ENCODE peak calls at places on chromosomes 5 and 9, in eight cellular contexts. J is RPMI8226, W is NCI-H345, S is RWPE1, A is left ventricle myocardium inferior, E is C1 segment of cervical spinal cord, F is OCI-LY7, N is GM04504. I is an unnamed sample.

GRCh38 chr9:1013018-1013417 is 36.6 kb downstream of the DMRT3 start:
- DNase-seq in J (no peak), W (no peak), S (no peak), A (no peak), E (no peak), F (peak; percentile 28), N (no peak), I (no peak)

GRCh38 chr9:90129446-90129845 is 513.2 kb downstream of the DIRAS2 start:
- DNase-seq in J (no peak), W (no peak), S (no peak), A (no peak), E (no peak), F (no peak), N (no peak), I (no peak)

GRCh38 chr5:1500411-1501091 is 23.2 kb downstream of the LPCAT1 start:
- DNase-seq in J (no peak), W (no peak), S (no peak), A (peak; percentile 81), E (peak; percentile 4), F (no peak), N (no peak), I (no peak)

GRCh38 chr5:78511116-78511906 is 137.3 kb downstream of the LHFPL2 start:
- DNase-seq in J (no peak), W (no peak), S (no peak), A (no peak), E (no peak), F (no peak), N (no peak), I (no peak)

GRCh38 chr5:1000329-1000728 is 8.3 kb upstream of the NKD2 start:
- DNase-seq in J (no peak), W (no peak), S (no peak), A (peak; percentile 6), E (no peak), F (no peak), N (no peak), I (no peak)

GRCh38 chr9:104553261-104553660 is 15.7 kb upstream of the OR13C8 start:
- DNase-seq in J (no peak), W (no peak), S (no peak), A (no peak), E (no peak), F (no peak), N (no peak), I (peak; percentile 53)

GRCh38 chr9:86660146-86660545 is 287.2 kb downstream of the GAS1 start:
- DNase-seq in J (no peak), W (no peak), S (peak; percentile 26), A (no peak), E (no peak), F (no peak), N (peak; percentile 75), I (peak; percentile 49)

GRCh38 chr9:72334658-72335337 is 30.2 kb downstream of the ZFAND5 start:
- DNase-seq in J (no peak), W (no peak), S (no peak), A (no peak), E (no peak), F (no peak), N (no peak), I (no peak)

GRCh38 chr5:17216974-17217325 is 481 bp upstream of the BASP1 start:
- DNase-seq in J (no peak), W (peak; percentile 81), S (peak; percentile 31), A (no peak), E (no peak), F (peak; percentile 35), N (no peak), I (no peak)

GRCh38 chr5:54769072-54769471 is 216.3 kb downstream of the ESM1 start:
- DNase-seq in J (no peak), W (no peak), S (no peak), A (no peak), E (no peak), F (peak; percentile 7), N (no peak), I (no peak)

GRCh38 chr9:75139201-75139600 is 50.9 kb downstream of the OSTF1 start:
- DNase-seq in J (no peak), W (no peak), S (no peak), A (no peak), E (no peak), F (no peak), N (no peak), I (no peak)

GRCh38 chr5:21058290-21058689 is 1070.3 kb upstream of the CDH18 start:
- DNase-seq in J (no peak), W (no peak), S (no peak), A (no peak), E (no peak), F (no peak), N (no peak), I (no peak)